ENCODE peak calls at places on chromosomes 16 and 17, in six cellular contexts. N, D, Q, C, S and L are unnamed samples.
A peak's percentile ranks its signal among the peaks of the same experiment; 100 is the strongest.

GRCh38 chr17:2084129-2084765 is 29.3 kb downstream of the HIC1 start:
- DNase-seq in N (peak; percentile 62), D (no peak), Q (no peak), C (no peak), S (peak; percentile 81), L (no peak)

GRCh38 chr17:31061678-31062077 is 33.1 kb upstream of the NF1 start:
- DNase-seq in N (no peak), D (no peak), Q (no peak), C (no peak), S (no peak), L (no peak)

GRCh38 chr17:31068291-31068690 is 26.5 kb upstream of the NF1 start:
- DNase-seq in N (peak; percentile 37), D (peak; percentile 43), Q (peak; percentile 14), C (no peak), S (peak; percentile 7), L (no peak)

GRCh38 chr17:61149862-61150362 is 249.7 kb upstream of the TBX2 start:
- DNase-seq in N (no peak), D (no peak), Q (no peak), C (no peak), S (no peak), L (no peak)

GRCh38 chr16:85588562-85589503 is 24.3 kb upstream of the GSE1 start:
- DNase-seq in N (no peak), D (no peak), Q (no peak), C (no peak), S (no peak), L (no peak)

GRCh38 chr17:30093463-30094147 is 23.0 kb upstream of the NSRP1 start:
- DNase-seq in N (peak; percentile 71), D (peak; percentile 58), Q (peak; percentile 38), C (no peak), S (peak; percentile 54), L (peak; percentile 15)

GRCh38 chr16:1509307-1510221 is 16.4 kb downstream of the TELO2 start:
- DNase-seq in N (no peak), D (no peak), Q (no peak), C (no peak), S (no peak), L (no peak)

GRCh38 chr17:60443713-60444112 is 21.4 kb downstream of the CHCT1 start:
- DNase-seq in N (no peak), D (peak; percentile 26), Q (no peak), C (no peak), S (no peak), L (no peak)

GRCh38 chr16:2328428-2328827 is 12.1 kb downstream of the ABCA3 start:
- DNase-seq in N (no peak), D (no peak), Q (no peak), C (no peak), S (no peak), L (no peak)

GRCh38 chr17:57852041-57852954 is 2.5 kb upstream of the MRPS23 start:
- DNase-seq in N (no peak), D (no peak), Q (peak; percentile 5), C (no peak), S (no peak), L (no peak)

GRCh38 chr17:56881685-56882295 is 32.1 kb downstream of the TRIM25 start:
- DNase-seq in N (no peak), D (no peak), Q (no peak), C (no peak), S (no peak), L (no peak)

GRCh38 chr16:85687651-85688471 is 893 bp downstream of the GINS2 start:
- DNase-seq in N (no peak), D (no peak), Q (no peak), C (no peak), S (no peak), L (no peak)

GRCh38 chr16:24337013-24337412 is 80.9 kb downstream of the CACNG3 start:
- DNase-seq in N (no peak), D (no peak), Q (no peak), C (no peak), S (no peak), L (no peak)

GRCh38 chr17:43125967-43126910 is 1.1 kb upstream of the BRCA1 start:
- DNase-seq in N (no peak), D (no peak), Q (peak; percentile 14), C (no peak), S (no peak), L (no peak)

GRCh38 chr16:25988882-25989281 is 297.1 kb downstream of the HS3ST4 start:
- DNase-seq in N (no peak), D (no peak), Q (no peak), C (no peak), S (no peak), L (no peak)

GRCh38 chr17:66540131-66540781 is 237.8 kb downstream of the PRKCA start:
- DNase-seq in N (peak; percentile 82), D (peak; percentile 99), Q (no peak), C (no peak), S (peak; percentile 82), L (no peak)